ENCODE peak calls at places on chromosomes 6 and 20, in eight cellular contexts. K is AG08396, W is HFF-Myc, G is WERI-Rb-1, E is LoVo, S is left cardiac atrium, P is SJCRH30, Q is NCI-H1092 treated with DMSO at 0.1 percent for 48 hours. F is an unnamed sample.

GRCh38 chr6:147132889-147133288 is 71.3 kb upstream of the STXBP5 start:
- DNase-seq in K (no peak), W (no peak), G (no peak), E (no peak), S (no peak), P (no peak), Q (no peak), F (no peak)

GRCh38 chr6:5112065-5112799 is 27.1 kb downstream of the PPP1R3G start:
- DNase-seq in K (peak; percentile 38), W (peak; percentile 48), G (no peak), E (no peak), S (no peak), P (peak; percentile 67), Q (no peak), F (no peak)

GRCh38 chr20:35264755-35265154 is 13.2 kb downstream of the MMP24OS start:
- DNase-seq in K (no peak), W (no peak), G (peak; percentile 68), E (peak; percentile 14), S (no peak), P (no peak), Q (no peak), F (no peak)

GRCh38 chr6:55528624-55529023 is 50.4 kb downstream of the HMGCLL1 start:
- DNase-seq in K (no peak), W (peak; percentile 24), G (peak; percentile 23), E (peak; percentile 38), S (no peak), P (peak; percentile 8), Q (no peak), F (no peak)

GRCh38 chr20:384723-385122 is 4.2 kb downstream of the TRIB3 start:
- DNase-seq in K (no peak), W (no peak), G (no peak), E (no peak), S (no peak), P (no peak), Q (no peak), F (no peak)

GRCh38 chr20:8187740-8188139 is 55.7 kb downstream of the PLCB1 start:
- DNase-seq in K (no peak), W (no peak), G (no peak), E (no peak), S (no peak), P (no peak), Q (no peak), F (no peak)

GRCh38 chr6:8087870-8088269 is 14.5 kb downstream of the EEF1E1 start:
- DNase-seq in K (no peak), W (no peak), G (no peak), E (no peak), S (no peak), P (no peak), Q (no peak), F (no peak)

GRCh38 chr6:159981591-159982245 is 12.8 kb downstream of the IGF2R start:
- DNase-seq in K (peak; percentile 55), W (no peak), G (no peak), E (no peak), S (peak; percentile 47), P (no peak), Q (peak; percentile 22), F (peak; percentile 52)

GRCh38 chr6:33661118-33661838 is 40.2 kb downstream of the ITPR3 start:
- DNase-seq in K (no peak), W (no peak), G (no peak), E (no peak), S (no peak), P (no peak), Q (no peak), F (no peak)

GRCh38 chr6:12605888-12606345 is 110.7 kb upstream of the PHACTR1 start:
- DNase-seq in K (peak; percentile 31), W (peak; percentile 51), G (peak; percentile 73), E (peak; percentile 78), S (peak; percentile 35), P (peak; percentile 22), Q (peak; percentile 31), F (no peak)

GRCh38 chr20:62732766-62733165 is 24.1 kb downstream of the NTSR1 start:
- DNase-seq in K (no peak), W (no peak), G (peak; percentile 6), E (no peak), S (no peak), P (no peak), Q (no peak), F (no peak)

GRCh38 chr6:108363756-108364356 is 69.0 kb downstream of the AFG1L start:
- DNase-seq in K (no peak), W (no peak), G (no peak), E (no peak), S (no peak), P (no peak), Q (no peak), F (no peak)

GRCh38 chr6:52330470-52330869 is 31.5 kb upstream of the PAQR8 start:
- DNase-seq in K (no peak), W (no peak), G (no peak), E (peak; percentile 52), S (no peak), P (no peak), Q (no peak), F (no peak)

F was measured in GM12892.